ENCODE peak calls at places on chromosomes 12 and 14, in eight cellular contexts. M, V, Y, Q, I, N, D and X are unnamed samples.

GRCh38 chr12:123939716-123940626 is 32.7 kb downstream of the CCDC92 start:
- DNase-seq in Y (no peak), N (no peak), D (no peak), V (no peak), Q (no peak), I (no peak), M (no peak), X (no peak)

GRCh38 chr14:69716483-69717187 is 50.3 kb upstream of the SRSF5 start:
- DNase-seq in I (no peak), D (no peak), N (peak; percentile 96), V (peak; percentile 42), M (no peak), Q (no peak), Y (no peak), X (no peak)

GRCh38 chr12:92649511-92650227 is 53.1 kb upstream of the PLEKHG7 start:
- DNase-seq in I (peak; percentile 67), Q (no peak), N (peak; percentile 92), D (peak; percentile 86), M (peak; percentile 69), Y (no peak), V (peak; percentile 37), X (peak; percentile 56)

GRCh38 chr12:79885956-79886490 is 48.9 kb downstream of the PPP1R12A start:
- DNase-seq in M (no peak), D (no peak), N (no peak), Q (no peak), Y (no peak), I (no peak), V (no peak), X (no peak)

GRCh38 chr12:27201169-27201568 is 42.9 kb upstream of the STK38L start:
- DNase-seq in V (no peak), I (no peak), N (no peak), Q (no peak), D (no peak), M (no peak), Y (no peak), X (no peak)

GRCh38 chr12:23891115-23891514 is 58.4 kb downstream of the SOX5 start:
- DNase-seq in M (no peak), Y (no peak), V (no peak), Q (no peak), I (no peak), D (no peak), N (no peak), X (no peak)

GRCh38 chr14:97177016-97177415 is 379.8 kb downstream of the VRK1 start:
- DNase-seq in I (no peak), Q (no peak), Y (no peak), D (no peak), N (no peak), V (no peak), M (no peak), X (no peak)

GRCh38 chr12:125650587-125650986 is 585.4 kb downstream of the AACS start:
- DNase-seq in N (no peak), M (no peak), I (no peak), Q (no peak), D (no peak), Y (no peak), V (no peak), X (no peak)

GRCh38 chr14:101323111-101323510 is 238.2 kb upstream of the DIO3 start:
- DNase-seq in Q (no peak), Y (no peak), D (no peak), V (no peak), N (no peak), M (no peak), I (no peak), X (no peak)

GRCh38 chr14:70004791-70005190 is 125.6 kb downstream of the SMOC1 start:
- DNase-seq in I (no peak), Y (no peak), N (no peak), D (no peak), V (no peak), Q (no peak), M (no peak), X (no peak)

GRCh38 chr14:91274796-91275195 is 30.3 kb upstream of the GPR68 start:
- DNase-seq in M (no peak), Y (no peak), I (no peak), V (no peak), Q (no peak), N (no peak), D (no peak), X (no peak)

GRCh38 chr12:55742719-55743130 is at the start of gene GDF11:
- DNase-seq in Y (no peak), N (peak; percentile 79), V (peak; percentile 74), I (peak; percentile 74), M (peak; percentile 87), Q (peak; percentile 89), D (peak; percentile 88), X (peak; percentile 87)

DNA sequence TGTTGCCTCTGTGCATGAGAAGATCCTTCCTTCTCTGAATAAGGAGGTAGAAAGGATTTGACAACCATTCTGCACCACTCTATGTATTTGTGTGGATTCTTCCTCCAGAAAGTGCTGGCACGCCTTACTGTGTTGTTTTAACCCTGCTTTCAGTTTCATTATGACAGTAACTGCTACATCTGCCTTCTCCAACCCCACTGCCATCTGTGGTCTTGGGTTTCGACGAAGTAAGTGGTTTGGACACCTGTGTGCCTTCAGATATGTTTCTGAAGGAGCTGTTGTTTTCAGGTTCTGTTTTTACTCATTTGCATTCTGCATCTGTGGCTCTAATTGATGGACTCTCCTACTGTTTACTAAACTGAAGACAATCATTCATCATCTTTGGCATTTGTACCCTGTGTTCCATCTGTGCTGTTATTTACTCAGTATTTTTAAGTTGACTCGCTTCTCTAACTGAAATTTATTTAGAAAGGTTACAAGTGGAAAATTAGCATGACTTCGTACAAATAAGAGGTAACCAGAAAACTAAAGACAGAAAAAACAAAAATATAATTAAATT is 4.1 kb downstream of the TSHR start:
- DNase-seq in M (no peak), N (no peak), Q (no peak), D (peak; percentile 60), Y (no peak), I (peak; percentile 27), V (no peak), X (no peak)
- H3K27ac ChIP-seq in M (no peak overlapping the region), N (no peak overlapping the region), Q (no peak overlapping the region), D (no peak overlapping the region), Y (no peak overlapping the region), I (peak overlapping the region; percentile 24), V (no peak overlapping the region), X (no peak overlapping the region)

DNA sequence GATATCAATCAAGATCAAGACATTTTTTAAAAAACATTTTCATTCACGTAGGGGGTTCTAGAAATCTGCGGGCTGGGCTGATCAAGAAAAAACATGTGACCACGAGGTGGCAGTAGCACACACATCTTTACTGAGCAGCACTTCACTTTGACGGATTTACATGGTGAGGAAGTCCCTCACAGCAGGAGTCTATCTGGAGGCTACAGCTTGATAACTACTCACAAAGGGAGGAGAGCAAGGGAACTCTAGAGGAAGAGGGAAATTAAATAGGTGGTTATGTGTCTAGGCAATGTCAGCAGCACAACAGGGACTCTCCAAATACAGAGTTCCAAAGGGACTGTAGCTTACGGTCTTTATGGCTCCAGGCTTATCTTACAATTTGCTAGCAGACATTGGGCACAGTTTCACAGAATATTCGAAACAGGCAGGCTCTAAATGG is 248.1 kb downstream of the DPY19L2 start:
- DNase-seq in I (peak; percentile 47), M (no peak), D (peak; percentile 69), Q (no peak), Y (no peak), N (peak; percentile 73), V (no peak), X (no peak)
- TF ChIP-seq CTCF in I (peak; percentile 42), M (peak; percentile 55), D (peak; percentile 45), Q (peak; percentile 37), Y (no peak), N (peak; percentile 69), V (peak; percentile 18), X (no peak)

GRCh38 chr12:65022960-65023359 is 98.1 kb downstream of the WIF1 start:
- DNase-seq in N (no peak), Q (no peak), D (no peak), M (no peak), I (no peak), V (no peak), Y (no peak), X (no peak)
- H3K27me3 ChIP-seq in N (no peaks in the 10 kb centered on the region), Q (no peaks in the 10 kb centered on the region), D (no peaks in the 10 kb centered on the region), M (no peaks in the 10 kb centered on the region), I (no peaks in the 10 kb centered on the region), V (no peaks in the 10 kb centered on the region), Y (no peaks in the 10 kb centered on the region), X (peaks cover 5% of the 10 kb centered on the region)

GRCh38 chr14:55053500-55053899 is 2.1 kb downstream of the MAPK1IP1L start:
- DNase-seq in V (no peak), I (no peak), Y (no peak), Q (no peak), N (no peak), D (no peak), M (no peak), X (no peak)

GRCh38 chr14:55053018-55053417 is 1.6 kb downstream of the MAPK1IP1L start:
- DNase-seq in Y (no peak), D (no peak), V (no peak), M (no peak), N (no peak), I (no peak), Q (no peak), X (no peak)

GRCh38 chr14:55051165-55051425 is 352 bp upstream of the MAPK1IP1L start:
- DNase-seq in D (no peak), Q (no peak), M (no peak), I (no peak), V (no peak), Y (no peak), N (no peak), X (no peak)

GRCh38 chr14:55052259-55052930 is 948 bp downstream of the MAPK1IP1L start:
- DNase-seq in N (peak; percentile 54), Y (no peak), V (no peak), Q (no peak), D (no peak), I (no peak), M (no peak), X (no peak)

GRCh38 chr14:55051426-55052258 is at the start of gene MAPK1IP1L:
- DNase-seq in Q (peak; percentile 99), N (peak; percentile 96), D (peak; percentile 95), I (peak; percentile 92), M (peak; percentile 93), V (peak; percentile 83), Y (peak; percentile 94), X (peak; percentile 90)
- H3K27ac ChIP-seq in Q (peak within 1 kb of the TSS; percentile 99), N (peak within 1 kb of the TSS; percentile 100), D (peak within 1 kb of the TSS; percentile 100), I (peak within 1 kb of the TSS; percentile 98), M (peak within 1 kb of the TSS; percentile 100), V (peak within 1 kb of the TSS; percentile 99), Y (peak within 1 kb of the TSS; percentile 100), X (peak within 1 kb of the TSS; percentile 99)